ENCODE peak calls at places on chromosomes 16 and 17, in seven cellular contexts. One of them, this sample, is unnamed.

GRCh38 chr16:8869212-8869987 is 594 bp upstream of the CARHSP1 start:
- DNase-seq in MCF 10A: no peak
- DNase-seq in AG10803: no peak
- DNase-seq in CD8-positive, alpha-beta T cell: no peak
- DNase-seq in activated CD8-positive, alpha-beta T cell treated with anti-CD3 and anti-CD28 coated beads for 36 hours: peak
- DNase-seq in foreskin keratinocyte: no peak
- DNase-seq in D721Med: no peak
- DNase-seq in this sample: no peak

GRCh38 chr16:69225136-69225535 is 38.2 kb downstream of the SNTB2 start:
- DNase-seq in activated CD8-positive, alpha-beta T cell treated with anti-CD3 and anti-CD28 coated beads for 36 hours: no peak
- DNase-seq in D721Med: no peak
- DNase-seq in foreskin keratinocyte: no peak
- DNase-seq in AG10803: no peak
- DNase-seq in CD8-positive, alpha-beta T cell: no peak
- DNase-seq in MCF 10A: no peak
- DNase-seq in this sample: no peak

GRCh38 chr16:79497951-79498350 is 102.6 kb downstream of the MAF start:
- DNase-seq in AG10803: no peak
- DNase-seq in foreskin keratinocyte: no peak
- DNase-seq in MCF 10A: no peak
- DNase-seq in CD8-positive, alpha-beta T cell: no peak
- DNase-seq in activated CD8-positive, alpha-beta T cell treated with anti-CD3 and anti-CD28 coated beads for 36 hours: no peak
- DNase-seq in D721Med: no peak
- DNase-seq in this sample: no peak

GRCh38 chr17:81301195-81302144 is 6.4 kb upstream of the SLC38A10 start:
- DNase-seq in D721Med: no peak
- DNase-seq in MCF 10A: no peak
- DNase-seq in CD8-positive, alpha-beta T cell: no peak
- DNase-seq in AG10803: no peak
- DNase-seq in activated CD8-positive, alpha-beta T cell treated with anti-CD3 and anti-CD28 coated beads for 36 hours: no peak
- DNase-seq in foreskin keratinocyte: no peak
- DNase-seq in this sample: no peak

GRCh38 chr17:81251091-81251942 is 12.2 kb downstream of the NDUFAF8 start:
- DNase-seq in D721Med: no peak
- DNase-seq in foreskin keratinocyte: no peak
- DNase-seq in AG10803: no peak
- DNase-seq in CD8-positive, alpha-beta T cell: no peak
- DNase-seq in activated CD8-positive, alpha-beta T cell treated with anti-CD3 and anti-CD28 coated beads for 36 hours: no peak
- DNase-seq in MCF 10A: no peak
- DNase-seq in this sample: no peak

GRCh38 chr17:48718162-48718780 is 4.0 kb downstream of the PRAC1 start:
- DNase-seq in CD8-positive, alpha-beta T cell: no peak
- DNase-seq in activated CD8-positive, alpha-beta T cell treated with anti-CD3 and anti-CD28 coated beads for 36 hours: peak
- DNase-seq in MCF 10A: no peak
- DNase-seq in AG10803: no peak
- DNase-seq in D721Med: no peak
- DNase-seq in foreskin keratinocyte: no peak
- DNase-seq in this sample: no peak

GRCh38 chr16:86424968-86425367 is 85.4 kb upstream of the FOXF1 start:
- DNase-seq in foreskin keratinocyte: no peak
- DNase-seq in MCF 10A: no peak
- DNase-seq in CD8-positive, alpha-beta T cell: no peak
- DNase-seq in AG10803: no peak
- DNase-seq in activated CD8-positive, alpha-beta T cell treated with anti-CD3 and anti-CD28 coated beads for 36 hours: no peak
- DNase-seq in D721Med: no peak
- DNase-seq in this sample: no peak

GRCh38 chr17:56723471-56723870 is 110.2 kb downstream of the C17orf67 start:
- DNase-seq in MCF 10A: no peak
- DNase-seq in AG10803: no peak
- DNase-seq in activated CD8-positive, alpha-beta T cell treated with anti-CD3 and anti-CD28 coated beads for 36 hours: no peak
- DNase-seq in D721Med: no peak
- DNase-seq in foreskin keratinocyte: no peak
- DNase-seq in CD8-positive, alpha-beta T cell: no peak
- DNase-seq in this sample: peak

GRCh38 chr16:72946474-72947194 is 101.3 kb downstream of the ZFHX3 start:
- DNase-seq in D721Med: no peak
- DNase-seq in MCF 10A: no peak
- DNase-seq in foreskin keratinocyte: no peak
- DNase-seq in CD8-positive, alpha-beta T cell: no peak
- DNase-seq in activated CD8-positive, alpha-beta T cell treated with anti-CD3 and anti-CD28 coated beads for 36 hours: no peak
- DNase-seq in AG10803: no peak
- DNase-seq in this sample: no peak

GRCh38 chr17:15388356-15389046 is 47.1 kb upstream of the TEKT3 start:
- DNase-seq in CD8-positive, alpha-beta T cell: no peak
- DNase-seq in AG10803: no peak
- DNase-seq in D721Med: no peak
- DNase-seq in activated CD8-positive, alpha-beta T cell treated with anti-CD3 and anti-CD28 coated beads for 36 hours: no peak
- DNase-seq in foreskin keratinocyte: no peak
- DNase-seq in MCF 10A: no peak
- DNase-seq in this sample: no peak

GRCh38 chr16:11315499-11315898 is 29.8 kb upstream of the RMI2 start:
- DNase-seq in foreskin keratinocyte: no peak
- DNase-seq in CD8-positive, alpha-beta T cell: no peak
- DNase-seq in D721Med: no peak
- DNase-seq in activated CD8-positive, alpha-beta T cell treated with anti-CD3 and anti-CD28 coated beads for 36 hours: no peak
- DNase-seq in AG10803: no peak
- DNase-seq in MCF 10A: no peak
- DNase-seq in this sample: peak

GRCh38 chr16:11318817-11319216 is 26.4 kb upstream of the RMI2 start:
- DNase-seq in foreskin keratinocyte: no peak
- DNase-seq in AG10803: no peak
- DNase-seq in D721Med: no peak
- DNase-seq in MCF 10A: no peak
- DNase-seq in CD8-positive, alpha-beta T cell: no peak
- DNase-seq in activated CD8-positive, alpha-beta T cell treated with anti-CD3 and anti-CD28 coated beads for 36 hours: no peak
- DNase-seq in this sample: no peak

GRCh38 chr16:11313493-11314308 is 31.6 kb upstream of the RMI2 start:
- DNase-seq in CD8-positive, alpha-beta T cell: no peak
- DNase-seq in foreskin keratinocyte: no peak
- DNase-seq in D721Med: no peak
- DNase-seq in MCF 10A: no peak
- DNase-seq in AG10803: no peak
- DNase-seq in activated CD8-positive, alpha-beta T cell treated with anti-CD3 and anti-CD28 coated beads for 36 hours: no peak
- DNase-seq in this sample: no peak

GRCh38 chr16:11314309-11314894 is 30.9 kb upstream of the RMI2 start:
- DNase-seq in AG10803: no peak
- DNase-seq in D721Med: no peak
- DNase-seq in activated CD8-positive, alpha-beta T cell treated with anti-CD3 and anti-CD28 coated beads for 36 hours: no peak
- DNase-seq in foreskin keratinocyte: no peak
- DNase-seq in CD8-positive, alpha-beta T cell: no peak
- DNase-seq in MCF 10A: no peak
- DNase-seq in this sample: no peak

GRCh38 chr16:11316331-11317015 is 28.8 kb upstream of the RMI2 start:
- DNase-seq in AG10803: no peak
- DNase-seq in CD8-positive, alpha-beta T cell: no peak
- DNase-seq in activated CD8-positive, alpha-beta T cell treated with anti-CD3 and anti-CD28 coated beads for 36 hours: no peak
- DNase-seq in MCF 10A: no peak
- DNase-seq in foreskin keratinocyte: no peak
- DNase-seq in D721Med: no peak
- DNase-seq in this sample: no peak
- TF ChIP-seq CTCF in AG10803: no peak
- TF ChIP-seq CTCF in CD8-positive, alpha-beta T cell: no peak
- TF ChIP-seq CTCF in activated CD8-positive, alpha-beta T cell treated with anti-CD3 and anti-CD28 coated beads for 36 hours: no peak
- TF ChIP-seq CTCF in MCF 10A: no peak
- TF ChIP-seq CTCF in foreskin keratinocyte: no peak
- TF ChIP-seq CTCF in D721Med: no peak
- TF ChIP-seq CTCF in this sample: no peak

GRCh38 chr16:67246945-67247697 is at the start of gene FHOD1:
- DNase-seq in foreskin keratinocyte: peak
- DNase-seq in D721Med: peak
- DNase-seq in MCF 10A: peak
- DNase-seq in activated CD8-positive, alpha-beta T cell treated with anti-CD3 and anti-CD28 coated beads for 36 hours: peak
- DNase-seq in AG10803: peak
- DNase-seq in CD8-positive, alpha-beta T cell: peak
- DNase-seq in this sample: peak
- TF ChIP-seq CTCF in foreskin keratinocyte: no peak
- TF ChIP-seq CTCF in D721Med: no peak
- TF ChIP-seq CTCF in MCF 10A: no peak
- TF ChIP-seq CTCF in activated CD8-positive, alpha-beta T cell treated with anti-CD3 and anti-CD28 coated beads for 36 hours: no peak
- TF ChIP-seq CTCF in AG10803: no peak
- TF ChIP-seq CTCF in CD8-positive, alpha-beta T cell: no peak
- TF ChIP-seq CTCF in this sample: no peak

DNA sequence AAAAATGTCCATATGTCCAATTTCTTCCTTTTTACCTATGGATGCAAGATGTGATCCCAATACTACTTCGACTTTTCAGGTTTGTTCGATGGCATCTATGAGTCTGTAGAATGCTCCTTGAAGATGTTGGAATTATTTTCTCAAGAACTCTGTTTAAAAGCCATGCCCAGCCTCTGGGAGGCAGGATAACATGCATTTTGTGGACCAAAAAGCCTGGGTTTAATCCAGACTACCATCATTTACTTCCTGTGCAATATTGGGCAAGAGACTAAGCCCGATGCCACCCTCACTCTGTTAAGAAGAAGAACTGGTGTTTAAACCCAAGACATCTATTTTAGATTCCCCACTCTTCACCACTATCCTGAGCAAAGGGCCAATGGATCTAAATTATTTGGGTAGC is 42.8 kb upstream of the SALL1 start:
- DNase-seq in D721Med: no peak
- DNase-seq in activated CD8-positive, alpha-beta T cell treated with anti-CD3 and anti-CD28 coated beads for 36 hours: no peak
- DNase-seq in CD8-positive, alpha-beta T cell: no peak
- DNase-seq in foreskin keratinocyte: no peak
- DNase-seq in AG10803: no peak
- DNase-seq in MCF 10A: peak
- DNase-seq in this sample: no peak
- TF ChIP-seq CTCF in D721Med: no peak
- TF ChIP-seq CTCF in activated CD8-positive, alpha-beta T cell treated with anti-CD3 and anti-CD28 coated beads for 36 hours: no peak
- TF ChIP-seq CTCF in CD8-positive, alpha-beta T cell: no peak
- TF ChIP-seq CTCF in foreskin keratinocyte: no peak
- TF ChIP-seq CTCF in AG10803: no peak
- TF ChIP-seq CTCF in MCF 10A: no peak
- TF ChIP-seq CTCF in this sample: no peak

GRCh38 chr17:67276075-67276474 is 31.1 kb upstream of the HELZ start:
- DNase-seq in foreskin keratinocyte: no peak
- DNase-seq in D721Med: no peak
- DNase-seq in MCF 10A: peak
- DNase-seq in activated CD8-positive, alpha-beta T cell treated with anti-CD3 and anti-CD28 coated beads for 36 hours: no peak
- DNase-seq in AG10803: no peak
- DNase-seq in CD8-positive, alpha-beta T cell: no peak
- DNase-seq in this sample: no peak
- TF ChIP-seq CTCF in foreskin keratinocyte: peak
- TF ChIP-seq CTCF in D721Med: peak
- TF ChIP-seq CTCF in MCF 10A: no peak
- TF ChIP-seq CTCF in activated CD8-positive, alpha-beta T cell treated with anti-CD3 and anti-CD28 coated beads for 36 hours: no peak
- TF ChIP-seq CTCF in AG10803: no peak
- TF ChIP-seq CTCF in CD8-positive, alpha-beta T cell: no peak
- TF ChIP-seq CTCF in this sample: no peak

GRCh38 chr16:636206-637080 is at the start of gene METTL26:
- DNase-seq in D721Med: peak
- DNase-seq in foreskin keratinocyte: peak
- DNase-seq in activated CD8-positive, alpha-beta T cell treated with anti-CD3 and anti-CD28 coated beads for 36 hours: peak
- DNase-seq in AG10803: peak
- DNase-seq in MCF 10A: peak
- DNase-seq in CD8-positive, alpha-beta T cell: peak
- DNase-seq in this sample: peak
- TF ChIP-seq CTCF in D721Med: no peak
- TF ChIP-seq CTCF in foreskin keratinocyte: peak
- TF ChIP-seq CTCF in activated CD8-positive, alpha-beta T cell treated with anti-CD3 and anti-CD28 coated beads for 36 hours: no peak
- TF ChIP-seq CTCF in AG10803: no peak
- TF ChIP-seq CTCF in MCF 10A: no peak
- TF ChIP-seq CTCF in CD8-positive, alpha-beta T cell: no peak
- TF ChIP-seq CTCF in this sample: peak

GRCh38 chr16:52071101-52071500 is 475.8 kb downstream of the TOX3 start:
- DNase-seq in MCF 10A: no peak
- DNase-seq in D721Med: no peak
- DNase-seq in AG10803: no peak
- DNase-seq in CD8-positive, alpha-beta T cell: no peak
- DNase-seq in foreskin keratinocyte: no peak
- DNase-seq in activated CD8-positive, alpha-beta T cell treated with anti-CD3 and anti-CD28 coated beads for 36 hours: no peak
- DNase-seq in this sample: no peak

GRCh38 chr16:52070341-52071057 is 476.4 kb downstream of the TOX3 start:
- DNase-seq in activated CD8-positive, alpha-beta T cell treated with anti-CD3 and anti-CD28 coated beads for 36 hours: no peak
- DNase-seq in AG10803: no peak
- DNase-seq in foreskin keratinocyte: no peak
- DNase-seq in MCF 10A: no peak
- DNase-seq in CD8-positive, alpha-beta T cell: no peak
- DNase-seq in D721Med: no peak
- DNase-seq in this sample: no peak

GRCh38 chr16:52066951-52067350 is 480.0 kb downstream of the TOX3 start:
- DNase-seq in foreskin keratinocyte: no peak
- DNase-seq in MCF 10A: no peak
- DNase-seq in AG10803: no peak
- DNase-seq in activated CD8-positive, alpha-beta T cell treated with anti-CD3 and anti-CD28 coated beads for 36 hours: no peak
- DNase-seq in D721Med: no peak
- DNase-seq in CD8-positive, alpha-beta T cell: no peak
- DNase-seq in this sample: no peak

GRCh38 chr16:52068447-52069074 is 478.4 kb downstream of the TOX3 start:
- DNase-seq in foreskin keratinocyte: peak
- DNase-seq in CD8-positive, alpha-beta T cell: no peak
- DNase-seq in activated CD8-positive, alpha-beta T cell treated with anti-CD3 and anti-CD28 coated beads for 36 hours: no peak
- DNase-seq in MCF 10A: peak
- DNase-seq in D721Med: no peak
- DNase-seq in AG10803: peak
- DNase-seq in this sample: peak

GRCh38 chr16:52069866-52070265 is 477.1 kb downstream of the TOX3 start:
- DNase-seq in MCF 10A: peak
- DNase-seq in foreskin keratinocyte: peak
- DNase-seq in CD8-positive, alpha-beta T cell: no peak
- DNase-seq in D721Med: no peak
- DNase-seq in activated CD8-positive, alpha-beta T cell treated with anti-CD3 and anti-CD28 coated beads for 36 hours: no peak
- DNase-seq in AG10803: peak
- DNase-seq in this sample: peak
- TF ChIP-seq CTCF in MCF 10A: peak
- TF ChIP-seq CTCF in foreskin keratinocyte: peak
- TF ChIP-seq CTCF in CD8-positive, alpha-beta T cell: no peak
- TF ChIP-seq CTCF in D721Med: peak
- TF ChIP-seq CTCF in activated CD8-positive, alpha-beta T cell treated with anti-CD3 and anti-CD28 coated beads for 36 hours: no peak
- TF ChIP-seq CTCF in AG10803: peak
- TF ChIP-seq CTCF in this sample: peak

DNA sequence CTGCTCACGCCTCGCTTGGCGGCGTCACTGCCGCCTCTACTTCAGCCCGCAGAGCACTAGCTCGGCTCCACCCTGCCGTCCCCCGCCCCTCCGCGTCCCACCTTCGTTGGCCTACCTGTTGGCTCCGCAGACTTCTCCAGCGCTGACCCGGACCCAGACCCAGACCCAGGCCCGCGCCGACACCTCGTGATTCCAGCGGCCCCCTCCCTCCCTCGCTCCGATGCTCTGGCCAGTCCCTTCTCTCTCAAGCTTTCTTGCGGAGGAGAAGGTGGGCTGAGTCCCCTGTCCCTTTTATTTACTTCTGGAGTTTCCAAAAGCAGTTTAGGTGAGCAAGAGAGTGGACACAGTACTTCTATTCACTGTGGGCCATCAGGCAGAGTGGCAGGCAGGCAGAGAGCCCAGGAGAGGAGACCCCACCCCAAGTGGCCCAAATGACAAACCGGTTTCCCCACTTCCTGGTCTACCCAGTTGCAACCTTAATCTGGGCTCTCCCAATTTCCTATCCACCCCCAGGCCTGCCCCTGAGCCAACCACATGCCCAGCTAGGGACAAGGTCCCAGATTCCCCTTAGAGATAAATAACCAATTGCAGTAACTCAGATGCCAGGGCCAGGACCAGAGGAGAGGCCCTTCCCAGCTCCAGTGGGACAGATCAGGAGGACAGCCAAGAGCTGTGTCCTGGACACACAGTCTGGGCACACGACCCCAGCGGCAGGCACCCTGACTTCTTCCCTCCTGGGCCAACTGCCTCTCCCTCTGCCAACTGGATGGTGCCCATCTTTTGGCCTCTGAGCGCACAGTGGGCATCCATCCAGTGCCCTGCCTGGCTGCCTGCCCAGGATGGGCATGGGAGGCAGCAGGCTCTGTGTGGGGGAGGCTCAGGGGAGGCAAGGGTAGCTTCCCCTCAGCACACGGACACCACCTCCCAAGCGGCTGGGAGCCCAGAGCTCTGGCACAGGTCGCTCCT is 1.2 kb upstream of the SRCIN1 start:
- DNase-seq in D721Med: no peak
- DNase-seq in AG10803: no peak
- DNase-seq in CD8-positive, alpha-beta T cell: no peak
- DNase-seq in activated CD8-positive, alpha-beta T cell treated with anti-CD3 and anti-CD28 coated beads for 36 hours: no peak
- DNase-seq in foreskin keratinocyte: no peak
- DNase-seq in MCF 10A: no peak
- DNase-seq in this sample: no peak
- TF ChIP-seq CTCF in D721Med: no peak
- TF ChIP-seq CTCF in AG10803: no peak
- TF ChIP-seq CTCF in CD8-positive, alpha-beta T cell: peak
- TF ChIP-seq CTCF in activated CD8-positive, alpha-beta T cell treated with anti-CD3 and anti-CD28 coated beads for 36 hours: peak
- TF ChIP-seq CTCF in foreskin keratinocyte: no peak
- TF ChIP-seq CTCF in MCF 10A: no peak
- TF ChIP-seq CTCF in this sample: peak